ENCODE peak calls at places on chromosome 17, in nine cellular contexts. G is Panc1, E is brain microvascular endothelial cell, V is lower lobe of right lung, Y is lung, S is neuronal stem cell, T is AG10803, Q is IMR-90, D is cardiac fibroblast. N is an unnamed sample.

GRCh38 chr17:21098934-21099687 is 27.7 kb upstream of the DHRS7B start:
- DNase-seq in G (peak), E (peak), V (peak), Y (peak), S (peak), T (peak), Q (peak), D (peak), N (peak)

GRCh38 chr17:67554634-67555033 is 163.1 kb upstream of the NOL11 start:
- DNase-seq in G (no peak), E (no peak), V (no peak), Y (no peak), S (no peak), T (no peak), Q (no peak), D (no peak), N (no peak)

GRCh38 chr17:47633996-47634395 is 15.7 kb upstream of the KPNB1 start:
- DNase-seq in G (no peak), E (no peak), V (no peak), Y (no peak), S (no peak), T (no peak), Q (no peak), D (no peak), N (no peak)

GRCh38 chr17:64187093-64187895 is 57.4 kb upstream of the ERN1 start:
- DNase-seq in G (no peak), E (no peak), V (no peak), Y (no peak), S (no peak), T (no peak), Q (no peak), D (no peak), N (no peak)

GRCh38 chr17:17570207-17570797 is 21.2 kb downstream of the PEMT start:
- DNase-seq in G (no peak), E (no peak), V (no peak), Y (no peak), S (no peak), T (no peak), Q (peak), D (peak), N (no peak)

GRCh38 chr17:72358465-72358864 is 237.6 kb downstream of the SOX9 start:
- DNase-seq in G (no peak), E (peak), V (no peak), Y (no peak), S (no peak), T (peak), Q (peak), D (peak), N (peak)

GRCh38 chr17:10072556-10072955 is 125.8 kb downstream of the GAS7 start:
- DNase-seq in G (no peak), E (no peak), V (no peak), Y (no peak), S (no peak), T (no peak), Q (no peak), D (no peak), N (no peak)

GRCh38 chr17:39868554-39868942 is 546 bp downstream of the ZPBP2 start:
- DNase-seq in G (no peak), E (no peak), V (no peak), Y (no peak), S (no peak), T (no peak), Q (no peak), D (no peak), N (no peak)

GRCh38 chr17:55314784-55315491 is 50.2 kb downstream of the HLF start:
- DNase-seq in G (no peak), E (no peak), V (no peak), Y (no peak), S (no peak), T (no peak), Q (no peak), D (no peak), N (no peak)

GRCh38 chr17:45302649-45303173 is 14.1 kb downstream of the MAP3K14 start:
- DNase-seq in G (no peak), E (peak), V (no peak), Y (no peak), S (no peak), T (peak), Q (peak), D (peak), N (peak)

GRCh38 chr17:29930399-29931010 is 477 bp upstream of the SSH2 start:
- DNase-seq in G (no peak), E (no peak), V (no peak), Y (no peak), S (peak), T (no peak), Q (peak), D (no peak), N (peak)

GRCh38 chr17:79974786-79975497 is 60.7 kb downstream of the TBC1D16 start:
- DNase-seq in G (no peak), E (no peak), V (peak), Y (no peak), S (no peak), T (no peak), Q (no peak), D (no peak), N (no peak)

GRCh38 chr17:34387566-34387965 is 24.5 kb upstream of the CCL1 start:
- DNase-seq in G (no peak), E (no peak), V (no peak), Y (no peak), S (no peak), T (no peak), Q (no peak), D (no peak), N (no peak)

GRCh38 chr17:42274812-42275526 is 1.2 kb downstream of the STAT5B start:
- DNase-seq in G (no peak), E (no peak), V (no peak), Y (no peak), S (no peak), T (no peak), Q (no peak), D (no peak), N (peak)

GRCh38 chr17:45149669-45150603 is 1.7 kb downstream of the HEXIM1 start:
- DNase-seq in G (no peak), E (peak), V (peak), Y (peak), S (no peak), T (peak), Q (peak), D (peak), N (peak)

GRCh38 chr17:53150101-53150698 is 672.5 kb upstream of the KIF2B start:
- DNase-seq in G (no peak), E (no peak), V (no peak), Y (no peak), S (no peak), T (no peak), Q (no peak), D (peak), N (no peak)

GRCh38 chr17:39139137-39139516 is 12.3 kb downstream of the PLXDC1 start:
- DNase-seq in G (no peak), E (peak), V (no peak), Y (no peak), S (no peak), T (peak), Q (peak), D (peak), N (peak)

GRCh38 chr17:71081666-71082065 is 912.3 kb downstream of the KCNJ2 start:
- DNase-seq in G (no peak), E (no peak), V (no peak), Y (no peak), S (no peak), T (no peak), Q (no peak), D (no peak), N (no peak)
- H3K4me3 ChIP-seq in G (no peak), E (no peak), V (no peak), Y (no peak), S (no peak), T (no peak), Q (no peak), D (no peak), N (no peak)

GRCh38 chr17:81991684-81992513 is 14.5 kb downstream of the ASPSCR1 start:
- DNase-seq in G (no peak), E (peak), V (peak), Y (peak), S (peak), T (peak), Q (peak), D (peak), N (peak)
- H3K4me3 ChIP-seq in G (no peak), E (no peak), V (peak), Y (no peak), S (no peak), T (peak), Q (no peak), D (no peak), N (no peak)

GRCh38 chr17:58007781-58008706 is 998 bp upstream of the SRSF1 start:
- DNase-seq in G (no peak), E (no peak), V (no peak), Y (no peak), S (no peak), T (no peak), Q (no peak), D (no peak), N (no peak)
- H3K4me3 ChIP-seq in G (peak), E (peak), V (peak), Y (peak), S (peak), T (peak), Q (peak), D (peak), N (peak)

DNA sequence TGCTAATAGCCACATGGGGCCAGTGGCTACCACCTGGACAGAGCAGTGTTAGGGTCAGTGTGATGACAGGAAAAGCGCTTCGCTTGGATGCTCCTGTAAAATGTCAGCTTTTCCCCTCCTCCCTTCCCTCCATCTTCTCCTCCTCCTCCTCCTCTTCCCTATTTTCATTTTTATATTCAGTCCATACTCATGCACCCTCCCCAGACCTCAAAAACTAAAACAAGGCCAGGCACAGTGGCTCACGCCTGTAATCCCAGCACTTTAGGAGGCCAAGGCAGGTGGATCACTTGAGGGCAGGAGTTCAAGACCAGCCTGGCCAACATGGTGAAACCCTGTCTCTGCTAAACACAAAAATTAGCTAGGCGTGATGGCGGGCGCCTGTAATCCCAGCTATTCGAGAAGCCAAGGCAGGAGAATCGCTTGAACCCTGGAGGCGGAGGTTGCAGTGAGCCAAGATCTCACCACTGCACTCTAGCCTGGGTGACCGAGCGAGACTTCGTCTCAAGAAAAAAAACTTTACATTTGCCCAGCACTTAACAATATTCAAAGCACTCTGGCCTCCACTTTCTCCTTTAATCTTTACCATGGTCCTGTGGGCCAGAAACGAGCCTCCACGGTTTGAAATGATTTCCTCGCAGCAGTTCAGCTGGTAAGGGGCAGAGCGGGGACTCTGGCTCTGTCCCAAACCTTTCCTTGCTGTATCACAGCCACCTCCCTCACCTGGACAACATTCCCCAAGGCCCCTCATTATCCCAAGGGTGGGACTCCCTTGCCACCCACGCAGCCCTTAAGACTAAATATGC is 21.8 kb downstream of the ANKRD40 start:
- DNase-seq in G (no peak), E (no peak), V (no peak), Y (no peak), S (no peak), T (no peak), Q (no peak), D (no peak), N (no peak)
- H3K4me3 ChIP-seq in G (no peak), E (no peak), V (no peak), Y (no peak), S (no peak), T (no peak), Q (no peak), D (no peak), N (no peak)

GRCh38 chr17:36722121-36722902 is 120.9 kb downstream of the MRM1 start:
- DNase-seq in G (no peak), E (no peak), V (peak), Y (peak), S (peak), T (no peak), Q (peak), D (peak), N (peak)
- H3K4me3 ChIP-seq in G (peak), E (peak), V (peak), Y (peak), S (no peak), T (peak), Q (peak), D (peak), N (peak)